ENCODE peak calls at places on chromosome 2, in nine cellular contexts. M, T, U, H, P, A, E, W and V are unnamed samples.

GRCh38 chr2:52964916-52965530 is 802.6 kb upstream of the CHAC2 start:
- DNase-seq in M (no peak), T (no peak), U (no peak), H (no peak), P (no peak), A (no peak), E (no peak), W (no peak), V (no peak)

GRCh38 chr2:120108749-120109148 is 95.9 kb downstream of the EPB41L5 start:
- DNase-seq in M (no peak), T (no peak), U (peak), H (no peak), P (no peak), A (no peak), E (no peak), W (no peak), V (no peak)

GRCh38 chr2:37013315-37013641 is 46.9 kb upstream of the STRN start:
- DNase-seq in M (no peak), T (no peak), U (no peak), H (no peak), P (no peak), A (no peak), E (no peak), W (no peak), V (no peak)

GRCh38 chr2:102051659-102052366 is 60.1 kb downstream of the IL1R2 start:
- DNase-seq in M (no peak), T (no peak), U (no peak), H (no peak), P (no peak), A (no peak), E (no peak), W (no peak), V (no peak)

GRCh38 chr2:216371756-216372702 is at the start of gene MARCHF4:
- DNase-seq in M (peak), T (peak), U (peak), H (peak), P (peak), A (peak), E (peak), W (peak), V (peak)

GRCh38 chr2:222421626-222422025 is 2.7 kb upstream of the SGPP2 start:
- DNase-seq in M (no peak), T (no peak), U (no peak), H (no peak), P (no peak), A (no peak), E (no peak), W (no peak), V (no peak)

GRCh38 chr2:43343573-43344304 is 117.3 kb upstream of the ZFP36L2 start:
- DNase-seq in M (no peak), T (no peak), U (peak), H (no peak), P (no peak), A (peak), E (no peak), W (no peak), V (peak)

GRCh38 chr2:45897836-45898235 is 246.4 kb downstream of the PRKCE start:
- DNase-seq in M (no peak), T (no peak), U (no peak), H (no peak), P (no peak), A (no peak), E (no peak), W (no peak), V (no peak)

GRCh38 chr2:3126686-3127278 is 250.8 kb downstream of the EIPR1 start:
- DNase-seq in M (no peak), T (no peak), U (no peak), H (no peak), P (no peak), A (no peak), E (no peak), W (no peak), V (no peak)

GRCh38 chr2:1028846-1029245 is 78.2 kb downstream of the SNTG2 start:
- DNase-seq in M (no peak), T (no peak), U (no peak), H (no peak), P (no peak), A (no peak), E (no peak), W (no peak), V (no peak)

GRCh38 chr2:240905176-240905781 is 857 bp upstream of the CROCC2 start:
- DNase-seq in M (no peak), T (no peak), U (no peak), H (no peak), P (no peak), A (no peak), E (no peak), W (no peak), V (no peak)

GRCh38 chr2:240891492-240892340 is 4.2 kb downstream of the MAB21L4 start:
- DNase-seq in M (no peak), T (no peak), U (no peak), H (no peak), P (no peak), A (no peak), E (no peak), W (no peak), V (no peak)

GRCh38 chr2:151943461-151943860 is 115.2 kb upstream of the ARL5A start:
- DNase-seq in M (no peak), T (no peak), U (no peak), H (no peak), P (no peak), A (no peak), E (no peak), W (no peak), V (no peak)

GRCh38 chr2:60947056-60947455 is 65.7 kb downstream of the REL start:
- DNase-seq in M (no peak), T (no peak), U (no peak), H (no peak), P (no peak), A (no peak), E (no peak), W (no peak), V (no peak)

GRCh38 chr2:29343830-29344229 is 228.6 kb downstream of the CLIP4 start:
- DNase-seq in M (no peak), T (no peak), U (no peak), H (no peak), P (no peak), A (no peak), E (no peak), W (no peak), V (no peak)

GRCh38 chr2:56199492-56199891 is 15.7 kb downstream of the CCDC85A start:
- DNase-seq in M (no peak), T (no peak), U (peak), H (no peak), P (no peak), A (peak), E (no peak), W (no peak), V (no peak)

GRCh38 chr2:44184106-44184505 is 15.4 kb downstream of the PPM1B start:
- DNase-seq in M (no peak), T (no peak), U (no peak), H (no peak), P (no peak), A (no peak), E (no peak), W (no peak), V (no peak)

GRCh38 chr2:240348522-240348921 is 86.9 kb upstream of the GPC1 start:
- DNase-seq in M (no peak), T (no peak), U (no peak), H (no peak), P (no peak), A (no peak), E (no peak), W (no peak), V (no peak)

GRCh38 chr2:31371691-31372090 is 42.9 kb downstream of the XDH start:
- DNase-seq in M (no peak), T (no peak), U (no peak), H (no peak), P (no peak), A (no peak), E (no peak), W (no peak), V (no peak)

GRCh38 chr2:9617749-9618148 is 13.0 kb downstream of the YWHAQ start:
- DNase-seq in M (no peak), T (no peak), U (no peak), H (no peak), P (no peak), A (no peak), E (no peak), W (no peak), V (no peak)

GRCh38 chr2:38720613-38721241 is 30.4 kb downstream of the SRSF7 start:
- DNase-seq in M (no peak), T (no peak), U (peak), H (no peak), P (no peak), A (peak), E (no peak), W (no peak), V (peak)

GRCh38 chr2:97267411-97268074 is 154.6 kb downstream of the ANKRD36 start:
- DNase-seq in M (no peak), T (no peak), U (no peak), H (no peak), P (no peak), A (no peak), E (peak), W (no peak), V (peak)

GRCh38 chr2:207163815-207164747 is 1.7 kb downstream of the KLF7 start:
- DNase-seq in M (no peak), T (no peak), U (no peak), H (no peak), P (no peak), A (no peak), E (peak), W (no peak), V (peak)

GRCh38 chr2:40352321-40353099 is 99.4 kb downstream of the SLC8A1 start:
- DNase-seq in M (no peak), T (no peak), U (peak), H (no peak), P (no peak), A (no peak), E (no peak), W (no peak), V (no peak)

GRCh38 chr2:69693059-69693458 is 48.9 kb upstream of the ANXA4 start:
- DNase-seq in M (no peak), T (no peak), U (no peak), H (no peak), P (no peak), A (no peak), E (no peak), W (no peak), V (no peak)

GRCh38 chr2:168929031-168929430 is 27.9 kb downstream of the G6PC2 start:
- DNase-seq in M (no peak), T (no peak), U (no peak), H (no peak), P (no peak), A (no peak), E (no peak), W (no peak), V (no peak)

GRCh38 chr2:39281391-39281790 is 37.6 kb upstream of the CDKL4 start:
- DNase-seq in M (no peak), T (no peak), U (no peak), H (no peak), P (no peak), A (no peak), E (no peak), W (no peak), V (no peak)

GRCh38 chr2:112588611-112589045 is 4.2 kb downstream of the CHCHD5 start:
- DNase-seq in M (no peak), T (no peak), U (no peak), H (peak), P (no peak), A (no peak), E (no peak), W (no peak), V (no peak)

GRCh38 chr2:24238158-24238557 is 63.3 kb downstream of the FAM228A start:
- DNase-seq in M (no peak), T (no peak), U (no peak), H (no peak), P (no peak), A (no peak), E (no peak), W (no peak), V (no peak)